ENCODE peak calls at places on chromosomes 12 and 14, in seven cellular contexts. C, M, L, V, I, K and E are unnamed samples.

GRCh38 chr12:13595536-13596450 is 385.6 kb downstream of the GRIN2B start:
- DNase-seq in C (no peak), M (no peak), L (no peak), V (no peak), I (peak), K (no peak), E (peak)

GRCh38 chr14:93035917-93036651 is 79.6 kb downstream of the ITPK1 start:
- DNase-seq in C (peak), M (no peak), L (no peak), V (no peak), I (no peak), K (no peak), E (no peak)

GRCh38 chr12:89179983-89180382 is 172.3 kb downstream of the DUSP6 start:
- DNase-seq in C (peak), M (no peak), L (no peak), V (no peak), I (no peak), K (no peak), E (no peak)

GRCh38 chr14:68951800-68952540 is 27.1 kb downstream of the ACTN1 start:
- DNase-seq in C (no peak), M (no peak), L (no peak), V (no peak), I (no peak), K (no peak), E (no peak)

GRCh38 chr12:125794401-125794800 is 729.2 kb downstream of the AACS start:
- DNase-seq in C (peak), M (no peak), L (no peak), V (no peak), I (no peak), K (no peak), E (no peak)

GRCh38 chr12:107748472-107748871 is 12.5 kb downstream of the PRDM4 start:
- DNase-seq in C (peak), M (no peak), L (peak), V (no peak), I (no peak), K (no peak), E (no peak)

GRCh38 chr12:54390668-54391551 is 6.4 kb upstream of the ZNF385A start:
- DNase-seq in C (peak), M (peak), L (no peak), V (peak), I (peak), K (peak), E (no peak)

GRCh38 chr12:44716681-44717080 is 159.4 kb downstream of the NELL2 start:
- DNase-seq in C (no peak), M (peak), L (no peak), V (no peak), I (no peak), K (no peak), E (no peak)

GRCh38 chr14:105943973-105944602 is 417.7 kb downstream of the TMEM121 start:
- DNase-seq in C (no peak), M (no peak), L (no peak), V (no peak), I (peak), K (no peak), E (no peak)

GRCh38 chr14:103621860-103622259 is 7.2 kb upstream of the KLC1 start:
- DNase-seq in C (no peak), M (no peak), L (no peak), V (no peak), I (no peak), K (no peak), E (no peak)

GRCh38 chr12:104339663-104340062 is 36.1 kb downstream of the EID3 start:
- DNase-seq in C (no peak), M (no peak), L (no peak), V (no peak), I (no peak), K (no peak), E (no peak)

GRCh38 chr14:90579088-90579487 is 182.3 kb downstream of the CALM1 start:
- DNase-seq in C (no peak), M (no peak), L (no peak), V (no peak), I (no peak), K (no peak), E (no peak)

GRCh38 chr12:3832738-3833137 is 40.5 kb downstream of the PARP11 start:
- DNase-seq in C (no peak), M (no peak), L (no peak), V (no peak), I (no peak), K (no peak), E (no peak)

GRCh38 chr12:64236549-64236948 is 14.5 kb upstream of the KICS2 start:
- DNase-seq in C (no peak), M (no peak), L (no peak), V (no peak), I (no peak), K (no peak), E (no peak)